ENCODE peak calls at places on chromosome 12, in seven cellular contexts. One of them, this sample, is unnamed.

GRCh38 chr12:30811966-30812365 is 57.2 kb upstream of the CAPRIN2 start:
- DNase-seq in endothelial cell of umbilical vein: no peak
- DNase-seq in BJ: no peak
- DNase-seq in glutamatergic neuron: no peak
- DNase-seq in foreskin fibroblast: no peak
- DNase-seq in T-helper 2 cell: no peak
- DNase-seq in omental fat pad: no peak
- DNase-seq in this sample: no peak

GRCh38 chr12:54967461-54967860 is 17.1 kb downstream of the TESPA1 start:
- DNase-seq in endothelial cell of umbilical vein: peak
- DNase-seq in BJ: no peak
- DNase-seq in glutamatergic neuron: no peak
- DNase-seq in foreskin fibroblast: no peak
- DNase-seq in T-helper 2 cell: no peak
- DNase-seq in omental fat pad: no peak
- DNase-seq in this sample: no peak

GRCh38 chr12:52817003-52817698 is 3.2 kb upstream of the KRT4 start:
- DNase-seq in endothelial cell of umbilical vein: no peak
- DNase-seq in BJ: no peak
- DNase-seq in glutamatergic neuron: no peak
- DNase-seq in foreskin fibroblast: no peak
- DNase-seq in T-helper 2 cell: no peak
- DNase-seq in omental fat pad: no peak
- DNase-seq in this sample: no peak

GRCh38 chr12:28033538-28033915 is 61.0 kb upstream of the PTHLH start:
- DNase-seq in endothelial cell of umbilical vein: no peak
- DNase-seq in BJ: no peak
- DNase-seq in glutamatergic neuron: no peak
- DNase-seq in foreskin fibroblast: peak
- DNase-seq in T-helper 2 cell: no peak
- DNase-seq in omental fat pad: no peak
- DNase-seq in this sample: no peak

GRCh38 chr12:50734409-50735263 is 29.3 kb upstream of the ATF1 start:
- DNase-seq in endothelial cell of umbilical vein: peak
- DNase-seq in BJ: no peak
- DNase-seq in glutamatergic neuron: peak
- DNase-seq in foreskin fibroblast: no peak
- DNase-seq in T-helper 2 cell: no peak
- DNase-seq in omental fat pad: no peak
- DNase-seq in this sample: no peak

GRCh38 chr12:28026701-28027100 is 54.2 kb upstream of the PTHLH start:
- DNase-seq in endothelial cell of umbilical vein: no peak
- DNase-seq in BJ: no peak
- DNase-seq in glutamatergic neuron: no peak
- DNase-seq in foreskin fibroblast: no peak
- DNase-seq in T-helper 2 cell: no peak
- DNase-seq in omental fat pad: no peak
- DNase-seq in this sample: no peak

GRCh38 chr12:116389990-116390655 is 112.6 kb upstream of the MED13L start:
- DNase-seq in endothelial cell of umbilical vein: peak
- DNase-seq in BJ: peak
- DNase-seq in glutamatergic neuron: no peak
- DNase-seq in foreskin fibroblast: peak
- DNase-seq in T-helper 2 cell: no peak
- DNase-seq in omental fat pad: no peak
- DNase-seq in this sample: peak

GRCh38 chr12:96136129-96136528 is 58.0 kb upstream of the ELK3 start:
- DNase-seq in endothelial cell of umbilical vein: peak
- DNase-seq in BJ: peak
- DNase-seq in glutamatergic neuron: no peak
- DNase-seq in foreskin fibroblast: no peak
- DNase-seq in T-helper 2 cell: no peak
- DNase-seq in omental fat pad: no peak
- DNase-seq in this sample: peak

GRCh38 chr12:132427999-132428871 is 61.7 kb upstream of the FBRSL1 start:
- DNase-seq in endothelial cell of umbilical vein: no peak
- DNase-seq in BJ: no peak
- DNase-seq in glutamatergic neuron: peak
- DNase-seq in foreskin fibroblast: no peak
- DNase-seq in T-helper 2 cell: no peak
- DNase-seq in omental fat pad: no peak
- DNase-seq in this sample: no peak

GRCh38 chr12:130053641-130054040 is 108.6 kb upstream of the FZD10 start:
- DNase-seq in endothelial cell of umbilical vein: no peak
- DNase-seq in BJ: no peak
- DNase-seq in glutamatergic neuron: peak
- DNase-seq in foreskin fibroblast: no peak
- DNase-seq in T-helper 2 cell: no peak
- DNase-seq in omental fat pad: no peak
- DNase-seq in this sample: no peak

This sample was measured in GM04503.